ENCODE peak calls at places on chromosomes 1 and 21, in five cellular contexts. F is activated CD4-positive, CD25-positive, alpha-beta regulatory T cell; A is stomach; E is activated gamma-delta T cell; M is neural crest cell. L is an unnamed sample.

GRCh38 chr21:17554619-17555472 is 42.0 kb downstream of the CXADR start:
- DNase-seq in F (no peak), A (no peak), E (no peak), M (no peak), L (no peak)

GRCh38 chr1:69569281-69569970 is 1.7 kb downstream of the LRRC7 start:
- DNase-seq in F (no peak), A (no peak), E (no peak), M (peak; percentile 9), L (no peak)

GRCh38 chr21:22083899-22084298 is 1085.7 kb downstream of the NCAM2 start:
- DNase-seq in F (no peak), A (no peak), E (no peak), M (no peak), L (no peak)

GRCh38 chr1:19665456-19666138 is 922 bp downstream of the HTR6 start:
- DNase-seq in F (no peak), A (no peak), E (no peak), M (no peak), L (no peak)

GRCh38 chr1:84348240-84348555 is 46.7 kb downstream of the SAMD13 start:
- DNase-seq in F (no peak), A (no peak), E (no peak), M (no peak), L (no peak)

GRCh38 chr1:7620196-7620595 is 150.9 kb upstream of the VAMP3 start:
- DNase-seq in F (no peak), A (no peak), E (no peak), M (no peak), L (no peak)

GRCh38 chr1:33753087-33753856 is 110.6 kb upstream of the HMGB4 start:
- DNase-seq in F (no peak), A (no peak), E (no peak), M (no peak), L (no peak)

GRCh38 chr21:37367301-37367757 is 756 bp downstream of the DYRK1A start:
- DNase-seq in F (peak; percentile 39), A (peak; percentile 27), E (peak; percentile 40), M (no peak), L (no peak)

GRCh38 chr1:85330711-85331290 is 54.4 kb upstream of the BCL10 start:
- DNase-seq in F (no peak), A (no peak), E (no peak), M (no peak), L (no peak)

GRCh38 chr1:63779338-63779819 is 5.6 kb downstream of the ROR1 start:
- DNase-seq in F (no peak), A (no peak), E (no peak), M (no peak), L (no peak)

GRCh38 chr1:54965624-54966340 is 14.6 kb upstream of the TMEM61 start:
- DNase-seq in F (no peak), A (peak; percentile 62), E (no peak), M (no peak), L (no peak)

GRCh38 chr1:162404550-162405160 is 7.3 kb downstream of the SH2D1B start:
- DNase-seq in F (no peak), A (no peak), E (no peak), M (no peak), L (no peak)

GRCh38 chr1:113946668-113947387 is 17.7 kb downstream of the HIPK1 start:
- DNase-seq in F (no peak), A (no peak), E (no peak), M (no peak), L (no peak)